ENCODE peak calls at places on chromosomes 5 and 9, in five cellular contexts. One of them, this sample, is unnamed.
A peak's percentile ranks its signal among the peaks of the same experiment; 100 is the strongest.

GRCh38 chr5:74281191-74281590 is 359.3 kb downstream of the ENC1 start:
- DNase-seq in heart right ventricle: no peak
- DNase-seq in GM23248: no peak
- DNase-seq in H9: no peak
- DNase-seq in fibroblast of lung: no peak
- DNase-seq in this sample: no peak

GRCh38 chr5:116982035-116982434 is 407.4 kb upstream of the SEMA6A start:
- DNase-seq in heart right ventricle: no peak
- DNase-seq in GM23248: no peak
- DNase-seq in H9: no peak
- DNase-seq in fibroblast of lung: no peak
- DNase-seq in this sample: no peak

GRCh38 chr9:96522371-96522770 is 72.4 kb downstream of the HABP4 start:
- DNase-seq in heart right ventricle: no peak
- DNase-seq in GM23248: no peak
- DNase-seq in H9: no peak
- DNase-seq in fibroblast of lung: no peak
- DNase-seq in this sample: no peak

GRCh38 chr5:10567181-10567591 is 3.3 kb downstream of the ANKRD33B start:
- DNase-seq in heart right ventricle: no peak
- DNase-seq in GM23248: no peak
- DNase-seq in H9: no peak
- DNase-seq in fibroblast of lung: peak; percentile 47
- DNase-seq in this sample: peak; percentile 48

GRCh38 chr9:18362901-18363685 is 110.9 kb upstream of the ADAMTSL1 start:
- DNase-seq in heart right ventricle: peak; percentile 41
- DNase-seq in GM23248: peak; percentile 27
- DNase-seq in H9: no peak
- DNase-seq in fibroblast of lung: peak; percentile 93
- DNase-seq in this sample: peak; percentile 1

GRCh38 chr5:1550287-1551076 is 26.7 kb upstream of the LPCAT1 start:
- DNase-seq in heart right ventricle: no peak
- DNase-seq in GM23248: no peak
- DNase-seq in H9: no peak
- DNase-seq in fibroblast of lung: no peak
- DNase-seq in this sample: peak; percentile 44

GRCh38 chr9:134410078-134410834 is 84.0 kb downstream of the RXRA start:
- DNase-seq in heart right ventricle: no peak
- DNase-seq in GM23248: no peak
- DNase-seq in H9: no peak
- DNase-seq in fibroblast of lung: no peak
- DNase-seq in this sample: no peak

GRCh38 chr5:167642779-167643517 is 648.5 kb upstream of the WWC1 start:
- DNase-seq in heart right ventricle: no peak
- DNase-seq in GM23248: peak; percentile 95
- DNase-seq in H9: no peak
- DNase-seq in fibroblast of lung: peak; percentile 99
- DNase-seq in this sample: peak; percentile 88

GRCh38 chr5:127962491-127962890 is 121.1 kb upstream of the SLC12A2 start:
- DNase-seq in heart right ventricle: no peak
- DNase-seq in GM23248: no peak
- DNase-seq in H9: no peak
- DNase-seq in fibroblast of lung: no peak
- DNase-seq in this sample: no peak

GRCh38 chr5:82821978-82822927 is 254.9 kb downstream of the TMEM167A start:
- DNase-seq in heart right ventricle: no peak
- DNase-seq in GM23248: peak; percentile 26
- DNase-seq in H9: no peak
- DNase-seq in fibroblast of lung: peak; percentile 34
- DNase-seq in this sample: no peak

GRCh38 chr9:7226007-7226670 is 468.4 kb downstream of the KDM4C start:
- DNase-seq in heart right ventricle: no peak
- DNase-seq in GM23248: no peak
- DNase-seq in H9: no peak
- DNase-seq in fibroblast of lung: no peak
- DNase-seq in this sample: no peak

GRCh38 chr9:113963914-113964739 is 88.0 kb downstream of the ZNF618 start:
- DNase-seq in heart right ventricle: no peak
- DNase-seq in GM23248: no peak
- DNase-seq in H9: no peak
- DNase-seq in fibroblast of lung: peak; percentile 40
- DNase-seq in this sample: no peak

GRCh38 chr5:174327317-174327864 is 281.9 kb downstream of the NSG2 start:
- DNase-seq in heart right ventricle: peak; percentile 42
- DNase-seq in GM23248: peak; percentile 80
- DNase-seq in H9: peak; percentile 93
- DNase-seq in fibroblast of lung: peak; percentile 82
- DNase-seq in this sample: peak; percentile 81

GRCh38 chr9:80491086-80491749 is 919.5 kb downstream of the TLE4 start:
- DNase-seq in heart right ventricle: no peak
- DNase-seq in GM23248: no peak
- DNase-seq in H9: no peak
- DNase-seq in fibroblast of lung: no peak
- DNase-seq in this sample: no peak

GRCh38 chr5:33997331-33997983 is 10.4 kb downstream of the AMACR start:
- DNase-seq in heart right ventricle: peak; percentile 54
- DNase-seq in GM23248: peak; percentile 93
- DNase-seq in H9: peak; percentile 41
- DNase-seq in fibroblast of lung: peak; percentile 80
- DNase-seq in this sample: no peak

GRCh38 chr5:54251981-54252380 is 58.4 kb downstream of the ARL15 start:
- DNase-seq in heart right ventricle: no peak
- DNase-seq in GM23248: peak; percentile 26
- DNase-seq in H9: no peak
- DNase-seq in fibroblast of lung: peak; percentile 32
- DNase-seq in this sample: no peak

GRCh38 chr5:87127956-87128687 is 139.6 kb upstream of the RASA1 start:
- DNase-seq in heart right ventricle: no peak
- DNase-seq in GM23248: peak; percentile 64
- DNase-seq in H9: no peak
- DNase-seq in fibroblast of lung: peak; percentile 56
- DNase-seq in this sample: no peak

GRCh38 chr9:88258012-88258411 is 119.7 kb upstream of the SPATA31C2 start:
- DNase-seq in heart right ventricle: peak; percentile 59
- DNase-seq in GM23248: peak; percentile 66
- DNase-seq in H9: no peak
- DNase-seq in fibroblast of lung: peak; percentile 84
- DNase-seq in this sample: no peak

GRCh38 chr9:102974530-102974929 is 20.6 kb upstream of the CYLC2 start:
- DNase-seq in heart right ventricle: no peak
- DNase-seq in GM23248: no peak
- DNase-seq in H9: no peak
- DNase-seq in fibroblast of lung: peak; percentile 0
- DNase-seq in this sample: no peak

GRCh38 chr9:77903666-77904248 is 127.9 kb downstream of the GNAQ start:
- DNase-seq in heart right ventricle: no peak
- DNase-seq in GM23248: no peak
- DNase-seq in H9: no peak
- DNase-seq in fibroblast of lung: peak; percentile 85
- DNase-seq in this sample: no peak

GRCh38 chr9:33287087-33287490 is 3.2 kb upstream of the NFX1 start:
- DNase-seq in heart right ventricle: peak; percentile 34
- DNase-seq in GM23248: peak; percentile 91
- DNase-seq in H9: peak; percentile 45
- DNase-seq in fibroblast of lung: peak; percentile 59
- DNase-seq in this sample: peak; percentile 43

GRCh38 chr9:76912631-76913275 is 6.8 kb upstream of the PRUNE2 start:
- DNase-seq in heart right ventricle: no peak
- DNase-seq in GM23248: peak; percentile 55
- DNase-seq in H9: no peak
- DNase-seq in fibroblast of lung: peak; percentile 87
- DNase-seq in this sample: no peak

GRCh38 chr5:116275282-116275681 is 190.5 kb downstream of the COMMD10 start:
- DNase-seq in heart right ventricle: no peak
- DNase-seq in GM23248: no peak
- DNase-seq in H9: no peak
- DNase-seq in fibroblast of lung: no peak
- DNase-seq in this sample: no peak

GRCh38 chr9:79665926-79666325 is 94.2 kb downstream of the TLE4 start:
- DNase-seq in heart right ventricle: no peak
- DNase-seq in GM23248: peak; percentile 63
- DNase-seq in H9: no peak
- DNase-seq in fibroblast of lung: peak; percentile 42
- DNase-seq in this sample: no peak

DNA sequence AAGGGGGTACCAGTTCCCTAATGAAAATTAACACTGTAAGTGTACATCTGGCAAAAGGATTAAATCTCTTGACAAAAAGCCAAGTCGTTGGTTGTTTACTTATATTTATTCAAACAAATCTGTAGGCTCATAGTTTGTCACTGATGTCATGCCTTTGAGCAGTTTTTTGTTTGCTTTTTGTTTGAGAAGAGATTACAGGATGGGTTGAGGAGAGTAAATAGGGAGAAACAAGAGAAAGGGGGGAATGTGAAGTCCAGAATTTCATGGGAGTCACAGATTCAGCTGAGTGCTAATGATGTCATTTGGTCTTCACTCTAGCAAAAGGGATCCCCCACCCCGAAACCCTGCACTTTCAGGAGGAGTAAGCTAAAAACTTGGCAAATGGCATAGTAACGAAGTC is 337.4 kb downstream of the GLIS3 start:
- DNase-seq in heart right ventricle: no peak
- DNase-seq in GM23248: peak; percentile 61
- DNase-seq in H9: no peak
- DNase-seq in fibroblast of lung: peak; percentile 57
- DNase-seq in this sample: no peak
- H3K27ac ChIP-seq in heart right ventricle: no peak overlapping the region
- H3K27ac ChIP-seq in GM23248: peak overlapping the region; percentile 37
- H3K27ac ChIP-seq in H9: no peak overlapping the region
- H3K27ac ChIP-seq in fibroblast of lung: peak overlapping the region; percentile 65
- H3K27ac ChIP-seq in this sample: peak overlapping the region; percentile 76

GRCh38 chr5:172676914-172677475 is 35.9 kb downstream of the NEURL1B start:
- DNase-seq in heart right ventricle: no peak
- DNase-seq in GM23248: no peak
- DNase-seq in H9: no peak
- DNase-seq in fibroblast of lung: no peak
- DNase-seq in this sample: no peak

GRCh38 chr5:172680921-172681320 is 39.9 kb downstream of the NEURL1B start:
- DNase-seq in heart right ventricle: no peak
- DNase-seq in GM23248: no peak
- DNase-seq in H9: no peak
- DNase-seq in fibroblast of lung: no peak
- DNase-seq in this sample: no peak

GRCh38 chr5:172681421-172681820 is 40.4 kb downstream of the NEURL1B start:
- DNase-seq in heart right ventricle: no peak
- DNase-seq in GM23248: no peak
- DNase-seq in H9: no peak
- DNase-seq in fibroblast of lung: no peak
- DNase-seq in this sample: no peak

GRCh38 chr5:172679621-172680212 is 38.7 kb downstream of the NEURL1B start:
- DNase-seq in heart right ventricle: no peak
- DNase-seq in GM23248: no peak
- DNase-seq in H9: no peak
- DNase-seq in fibroblast of lung: no peak
- DNase-seq in this sample: no peak

GRCh38 chr5:172678902-172679301 is 37.8 kb downstream of the NEURL1B start:
- DNase-seq in heart right ventricle: peak; percentile 88
- DNase-seq in GM23248: no peak
- DNase-seq in H9: no peak
- DNase-seq in fibroblast of lung: no peak
- DNase-seq in this sample: no peak
- H3K27me3 ChIP-seq in heart right ventricle: no peaks in the 10 kb centered on the region
- H3K27me3 ChIP-seq in GM23248: no peaks in the 10 kb centered on the region
- H3K27me3 ChIP-seq in H9: no peaks in the 10 kb centered on the region
- H3K27me3 ChIP-seq in fibroblast of lung: no peaks in the 10 kb centered on the region
- H3K27me3 ChIP-seq in this sample: no peaks in the 10 kb centered on the region

DNA sequence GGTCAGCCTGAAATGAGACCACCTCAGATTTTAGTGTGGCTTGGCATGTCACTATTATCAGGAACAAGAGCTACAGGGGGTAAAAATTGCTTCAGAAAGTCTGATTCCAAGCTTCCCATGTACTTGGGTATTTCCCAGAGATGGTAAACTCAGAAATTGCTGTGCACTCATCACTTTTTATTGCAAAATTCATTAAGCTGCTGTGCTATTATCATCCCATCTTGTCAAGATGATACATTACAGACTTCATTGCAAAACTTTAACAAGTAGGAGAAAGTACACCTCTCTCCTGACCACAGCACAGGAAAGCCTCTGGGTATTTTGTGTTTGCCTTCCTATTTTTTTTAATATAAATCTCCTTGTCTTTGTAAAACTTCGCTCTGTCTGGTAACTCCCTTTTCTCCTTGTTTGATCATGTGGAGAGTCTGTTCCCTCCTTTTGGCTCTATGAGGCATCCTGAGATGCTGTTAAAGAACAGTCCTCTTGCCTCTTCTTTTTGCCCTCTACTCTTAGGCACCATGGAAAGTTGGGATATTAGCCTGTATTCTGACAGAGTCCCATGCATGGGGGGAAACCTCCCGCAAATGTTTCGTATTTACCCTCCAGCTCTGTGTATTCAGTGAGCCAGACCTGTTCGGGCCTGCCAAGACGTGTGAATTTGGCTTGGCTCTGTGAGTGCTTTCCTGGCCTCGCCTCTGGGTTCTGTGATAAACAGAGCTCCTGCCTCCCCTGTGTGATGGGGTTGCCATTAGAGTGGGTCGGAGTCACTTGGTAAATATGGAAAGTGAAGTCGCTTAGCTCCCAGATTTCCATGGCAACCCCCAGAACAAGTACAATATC is 260.7 kb downstream of the NR3C1 start:
- DNase-seq in heart right ventricle: peak; percentile 79
- DNase-seq in GM23248: peak; percentile 34
- DNase-seq in H9: no peak
- DNase-seq in fibroblast of lung: peak; percentile 63
- DNase-seq in this sample: no peak
- H3K27ac ChIP-seq in heart right ventricle: peak overlapping the region; percentile 9
- H3K27ac ChIP-seq in GM23248: no peak overlapping the region
- H3K27ac ChIP-seq in H9: no peak overlapping the region
- H3K27ac ChIP-seq in fibroblast of lung: no peak overlapping the region
- H3K27ac ChIP-seq in this sample: peak overlapping the region; percentile 46

GRCh38 chr9:136946893-136947891 is 2.1 kb downstream of the C8G start:
- DNase-seq in heart right ventricle: no peak
- DNase-seq in GM23248: no peak
- DNase-seq in H9: no peak
- DNase-seq in fibroblast of lung: no peak
- DNase-seq in this sample: no peak
- H3K27me3 ChIP-seq in heart right ventricle: no peaks in the 10 kb centered on the region
- H3K27me3 ChIP-seq in GM23248: no peaks in the 10 kb centered on the region
- H3K27me3 ChIP-seq in H9: no peaks in the 10 kb centered on the region
- H3K27me3 ChIP-seq in fibroblast of lung: no peaks in the 10 kb centered on the region
- H3K27me3 ChIP-seq in this sample: no peaks in the 10 kb centered on the region

DNA sequence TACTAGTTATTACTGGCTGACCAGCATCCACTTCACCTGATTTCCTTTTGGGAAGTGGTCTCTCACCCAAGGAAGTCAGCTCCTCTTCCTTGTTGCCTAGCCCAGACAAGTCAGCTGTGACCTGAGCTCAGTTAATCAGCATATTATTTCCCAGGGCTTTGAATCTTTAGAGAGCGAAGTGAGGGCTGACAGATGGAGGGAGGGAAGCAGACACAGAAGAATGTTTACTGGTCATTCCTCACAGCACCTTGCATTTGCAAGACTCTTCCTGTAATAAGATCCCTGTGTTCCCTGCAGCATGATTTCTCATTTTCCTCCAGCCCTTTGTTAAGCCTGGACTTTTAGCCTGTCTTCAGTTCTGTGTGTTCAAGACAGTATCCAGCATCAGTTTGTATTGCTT is 50.0 kb downstream of the MAN2A1 start:
- DNase-seq in heart right ventricle: no peak
- DNase-seq in GM23248: peak; percentile 15
- DNase-seq in H9: peak; percentile 78
- DNase-seq in fibroblast of lung: peak; percentile 73
- DNase-seq in this sample: no peak
- H3K27ac ChIP-seq in heart right ventricle: no peak overlapping the region
- H3K27ac ChIP-seq in GM23248: peak overlapping the region; percentile 5
- H3K27ac ChIP-seq in H9: peak overlapping the region; percentile 95
- H3K27ac ChIP-seq in fibroblast of lung: peak overlapping the region; percentile 45
- H3K27ac ChIP-seq in this sample: no peak overlapping the region

This sample was measured in SJSA1.